ENCODE peak calls at places on chromosome 14, in seven cellular contexts. One of them, this sample, is unnamed.

GRCh38 chr14:102333795-102334415 is 14.4 kb downstream of the ZNF839 start:
- DNase-seq in brain microvascular endothelial cell: no peak
- DNase-seq in activated CD8-positive, alpha-beta T cell treated with anti-CD3 and anti-CD28 coated beads, Interleukin-2, amount 10 ng/mL, durations not matched to agents 7 days and 5 days: no peak
- DNase-seq in bronchial epithelial cell: no peak
- DNase-seq in endothelial cell: no peak
- DNase-seq in CD8-positive, alpha-beta memory T cell: no peak
- DNase-seq in left colon: no peak
- DNase-seq in this sample: no peak

GRCh38 chr14:53929871-53930685 is 26.5 kb downstream of the BMP4 start:
- DNase-seq in brain microvascular endothelial cell: no peak
- DNase-seq in activated CD8-positive, alpha-beta T cell treated with anti-CD3 and anti-CD28 coated beads, Interleukin-2, amount 10 ng/mL, durations not matched to agents 7 days and 5 days: peak; percentile 50
- DNase-seq in bronchial epithelial cell: peak; percentile 25
- DNase-seq in endothelial cell: peak; percentile 21
- DNase-seq in CD8-positive, alpha-beta memory T cell: no peak
- DNase-seq in left colon: peak; percentile 43
- DNase-seq in this sample: no peak

GRCh38 chr14:103123128-103123633 is at the start of gene TNFAIP2:
- DNase-seq in brain microvascular endothelial cell: no peak
- DNase-seq in activated CD8-positive, alpha-beta T cell treated with anti-CD3 and anti-CD28 coated beads, Interleukin-2, amount 10 ng/mL, durations not matched to agents 7 days and 5 days: no peak
- DNase-seq in bronchial epithelial cell: no peak
- DNase-seq in endothelial cell: peak; percentile 58
- DNase-seq in CD8-positive, alpha-beta memory T cell: no peak
- DNase-seq in left colon: no peak
- DNase-seq in this sample: no peak

GRCh38 chr14:64973026-64973442 is 898 bp upstream of the RAB15 start:
- DNase-seq in brain microvascular endothelial cell: no peak
- DNase-seq in activated CD8-positive, alpha-beta T cell treated with anti-CD3 and anti-CD28 coated beads, Interleukin-2, amount 10 ng/mL, durations not matched to agents 7 days and 5 days: no peak
- DNase-seq in bronchial epithelial cell: no peak
- DNase-seq in endothelial cell: no peak
- DNase-seq in CD8-positive, alpha-beta memory T cell: no peak
- DNase-seq in left colon: peak; percentile 24
- DNase-seq in this sample: no peak

GRCh38 chr14:37139710-37140109 is 32.7 kb downstream of the SLC25A21 start:
- DNase-seq in brain microvascular endothelial cell: no peak
- DNase-seq in activated CD8-positive, alpha-beta T cell treated with anti-CD3 and anti-CD28 coated beads, Interleukin-2, amount 10 ng/mL, durations not matched to agents 7 days and 5 days: no peak
- DNase-seq in bronchial epithelial cell: no peak
- DNase-seq in endothelial cell: no peak
- DNase-seq in CD8-positive, alpha-beta memory T cell: no peak
- DNase-seq in left colon: no peak
- DNase-seq in this sample: no peak

GRCh38 chr14:23055621-23056256 is 1.6 kb downstream of the CDH24 start:
- DNase-seq in brain microvascular endothelial cell: no peak
- DNase-seq in activated CD8-positive, alpha-beta T cell treated with anti-CD3 and anti-CD28 coated beads, Interleukin-2, amount 10 ng/mL, durations not matched to agents 7 days and 5 days: no peak
- DNase-seq in bronchial epithelial cell: no peak
- DNase-seq in endothelial cell: no peak
- DNase-seq in CD8-positive, alpha-beta memory T cell: peak; percentile 17
- DNase-seq in left colon: no peak
- DNase-seq in this sample: no peak

GRCh38 chr14:106224694-106224971 is 698.2 kb downstream of the TMEM121 start:
- DNase-seq in brain microvascular endothelial cell: no peak
- DNase-seq in activated CD8-positive, alpha-beta T cell treated with anti-CD3 and anti-CD28 coated beads, Interleukin-2, amount 10 ng/mL, durations not matched to agents 7 days and 5 days: no peak
- DNase-seq in bronchial epithelial cell: no peak
- DNase-seq in endothelial cell: no peak
- DNase-seq in CD8-positive, alpha-beta memory T cell: no peak
- DNase-seq in left colon: no peak
- DNase-seq in this sample: no peak

GRCh38 chr14:102421366-102422057 is 58.8 kb downstream of the TECPR2 start:
- DNase-seq in brain microvascular endothelial cell: no peak
- DNase-seq in activated CD8-positive, alpha-beta T cell treated with anti-CD3 and anti-CD28 coated beads, Interleukin-2, amount 10 ng/mL, durations not matched to agents 7 days and 5 days: no peak
- DNase-seq in bronchial epithelial cell: no peak
- DNase-seq in endothelial cell: no peak
- DNase-seq in CD8-positive, alpha-beta memory T cell: no peak
- DNase-seq in left colon: no peak
- DNase-seq in this sample: no peak

GRCh38 chr14:66495214-66496098 is 9.3 kb downstream of the CCDC196 start:
- DNase-seq in brain microvascular endothelial cell: peak; percentile 68
- DNase-seq in activated CD8-positive, alpha-beta T cell treated with anti-CD3 and anti-CD28 coated beads, Interleukin-2, amount 10 ng/mL, durations not matched to agents 7 days and 5 days: peak; percentile 57
- DNase-seq in bronchial epithelial cell: peak; percentile 77
- DNase-seq in endothelial cell: peak; percentile 15
- DNase-seq in CD8-positive, alpha-beta memory T cell: peak; percentile 36
- DNase-seq in left colon: peak; percentile 26
- DNase-seq in this sample: peak; percentile 32

GRCh38 chr14:85554106-85554505 is 24.2 kb downstream of the FLRT2 start:
- DNase-seq in brain microvascular endothelial cell: no peak
- DNase-seq in activated CD8-positive, alpha-beta T cell treated with anti-CD3 and anti-CD28 coated beads, Interleukin-2, amount 10 ng/mL, durations not matched to agents 7 days and 5 days: no peak
- DNase-seq in bronchial epithelial cell: no peak
- DNase-seq in endothelial cell: no peak
- DNase-seq in CD8-positive, alpha-beta memory T cell: no peak
- DNase-seq in left colon: no peak
- DNase-seq in this sample: no peak

GRCh38 chr14:101497910-101498860 is 63.1 kb upstream of the DIO3 start:
- DNase-seq in brain microvascular endothelial cell: no peak
- DNase-seq in activated CD8-positive, alpha-beta T cell treated with anti-CD3 and anti-CD28 coated beads, Interleukin-2, amount 10 ng/mL, durations not matched to agents 7 days and 5 days: no peak
- DNase-seq in bronchial epithelial cell: no peak
- DNase-seq in endothelial cell: no peak
- DNase-seq in CD8-positive, alpha-beta memory T cell: no peak
- DNase-seq in left colon: peak; percentile 0
- DNase-seq in this sample: no peak

GRCh38 chr14:53858344-53858682 is 98.3 kb downstream of the BMP4 start:
- DNase-seq in brain microvascular endothelial cell: no peak
- DNase-seq in activated CD8-positive, alpha-beta T cell treated with anti-CD3 and anti-CD28 coated beads, Interleukin-2, amount 10 ng/mL, durations not matched to agents 7 days and 5 days: no peak
- DNase-seq in bronchial epithelial cell: no peak
- DNase-seq in endothelial cell: no peak
- DNase-seq in CD8-positive, alpha-beta memory T cell: no peak
- DNase-seq in left colon: no peak
- DNase-seq in this sample: no peak

GRCh38 chr14:63205850-63206249 is 1.6 kb downstream of the RHOJ start:
- DNase-seq in brain microvascular endothelial cell: no peak
- DNase-seq in activated CD8-positive, alpha-beta T cell treated with anti-CD3 and anti-CD28 coated beads, Interleukin-2, amount 10 ng/mL, durations not matched to agents 7 days and 5 days: no peak
- DNase-seq in bronchial epithelial cell: no peak
- DNase-seq in endothelial cell: no peak
- DNase-seq in CD8-positive, alpha-beta memory T cell: no peak
- DNase-seq in left colon: no peak
- DNase-seq in this sample: no peak

GRCh38 chr14:61091657-61092273 is 110.7 kb downstream of the SLC38A6 start:
- DNase-seq in brain microvascular endothelial cell: no peak
- DNase-seq in activated CD8-positive, alpha-beta T cell treated with anti-CD3 and anti-CD28 coated beads, Interleukin-2, amount 10 ng/mL, durations not matched to agents 7 days and 5 days: no peak
- DNase-seq in bronchial epithelial cell: no peak
- DNase-seq in endothelial cell: no peak
- DNase-seq in CD8-positive, alpha-beta memory T cell: no peak
- DNase-seq in left colon: no peak
- DNase-seq in this sample: no peak

GRCh38 chr14:57574617-57575288 is 81.1 kb upstream of the CCDC198 start:
- DNase-seq in brain microvascular endothelial cell: no peak
- DNase-seq in activated CD8-positive, alpha-beta T cell treated with anti-CD3 and anti-CD28 coated beads, Interleukin-2, amount 10 ng/mL, durations not matched to agents 7 days and 5 days: no peak
- DNase-seq in bronchial epithelial cell: no peak
- DNase-seq in endothelial cell: no peak
- DNase-seq in CD8-positive, alpha-beta memory T cell: no peak
- DNase-seq in left colon: no peak
- DNase-seq in this sample: no peak

GRCh38 chr14:64265222-64265621 is 28.9 kb downstream of the ESR2 start:
- DNase-seq in brain microvascular endothelial cell: no peak
- DNase-seq in activated CD8-positive, alpha-beta T cell treated with anti-CD3 and anti-CD28 coated beads, Interleukin-2, amount 10 ng/mL, durations not matched to agents 7 days and 5 days: no peak
- DNase-seq in bronchial epithelial cell: no peak
- DNase-seq in endothelial cell: no peak
- DNase-seq in CD8-positive, alpha-beta memory T cell: no peak
- DNase-seq in left colon: no peak
- DNase-seq in this sample: no peak

GRCh38 chr14:103341250-103342129 is 7.5 kb downstream of the EIF5 start:
- DNase-seq in brain microvascular endothelial cell: no peak
- DNase-seq in activated CD8-positive, alpha-beta T cell treated with anti-CD3 and anti-CD28 coated beads, Interleukin-2, amount 10 ng/mL, durations not matched to agents 7 days and 5 days: no peak
- DNase-seq in bronchial epithelial cell: no peak
- DNase-seq in endothelial cell: no peak
- DNase-seq in CD8-positive, alpha-beta memory T cell: no peak
- DNase-seq in left colon: no peak
- DNase-seq in this sample: no peak

GRCh38 chr14:77212933-77213656 is 31.5 kb downstream of the TMEM63C start:
- DNase-seq in brain microvascular endothelial cell: peak; percentile 3
- DNase-seq in activated CD8-positive, alpha-beta T cell treated with anti-CD3 and anti-CD28 coated beads, Interleukin-2, amount 10 ng/mL, durations not matched to agents 7 days and 5 days: peak; percentile 56
- DNase-seq in bronchial epithelial cell: peak; percentile 64
- DNase-seq in endothelial cell: peak; percentile 73
- DNase-seq in CD8-positive, alpha-beta memory T cell: no peak
- DNase-seq in left colon: peak; percentile 56
- DNase-seq in this sample: peak; percentile 30

GRCh38 chr14:40119321-40119720 is 687.1 kb upstream of the FBXO33 start:
- DNase-seq in brain microvascular endothelial cell: no peak
- DNase-seq in activated CD8-positive, alpha-beta T cell treated with anti-CD3 and anti-CD28 coated beads, Interleukin-2, amount 10 ng/mL, durations not matched to agents 7 days and 5 days: no peak
- DNase-seq in bronchial epithelial cell: no peak
- DNase-seq in endothelial cell: no peak
- DNase-seq in CD8-positive, alpha-beta memory T cell: no peak
- DNase-seq in left colon: no peak
- DNase-seq in this sample: no peak

GRCh38 chr14:55754871-55755270 is 174.9 kb downstream of the KTN1 start:
- DNase-seq in brain microvascular endothelial cell: no peak
- DNase-seq in activated CD8-positive, alpha-beta T cell treated with anti-CD3 and anti-CD28 coated beads, Interleukin-2, amount 10 ng/mL, durations not matched to agents 7 days and 5 days: no peak
- DNase-seq in bronchial epithelial cell: no peak
- DNase-seq in endothelial cell: no peak
- DNase-seq in CD8-positive, alpha-beta memory T cell: no peak
- DNase-seq in left colon: no peak
- DNase-seq in this sample: no peak

GRCh38 chr14:22220427-22220826 is 368.6 kb downstream of the DAD1 start:
- DNase-seq in brain microvascular endothelial cell: no peak
- DNase-seq in activated CD8-positive, alpha-beta T cell treated with anti-CD3 and anti-CD28 coated beads, Interleukin-2, amount 10 ng/mL, durations not matched to agents 7 days and 5 days: no peak
- DNase-seq in bronchial epithelial cell: peak; percentile 49
- DNase-seq in endothelial cell: no peak
- DNase-seq in CD8-positive, alpha-beta memory T cell: no peak
- DNase-seq in left colon: no peak
- DNase-seq in this sample: no peak

GRCh38 chr14:23056956-23057756 is at the start of gene CDH24:
- DNase-seq in brain microvascular endothelial cell: no peak
- DNase-seq in activated CD8-positive, alpha-beta T cell treated with anti-CD3 and anti-CD28 coated beads, Interleukin-2, amount 10 ng/mL, durations not matched to agents 7 days and 5 days: peak; percentile 81
- DNase-seq in bronchial epithelial cell: peak; percentile 36
- DNase-seq in endothelial cell: peak; percentile 71
- DNase-seq in CD8-positive, alpha-beta memory T cell: peak; percentile 51
- DNase-seq in left colon: peak; percentile 85
- DNase-seq in this sample: peak; percentile 78

GRCh38 chr14:69879175-69880047 is at the start of gene SMOC1:
- DNase-seq in brain microvascular endothelial cell: peak; percentile 46
- DNase-seq in activated CD8-positive, alpha-beta T cell treated with anti-CD3 and anti-CD28 coated beads, Interleukin-2, amount 10 ng/mL, durations not matched to agents 7 days and 5 days: no peak
- DNase-seq in bronchial epithelial cell: peak; percentile 55
- DNase-seq in endothelial cell: peak; percentile 75
- DNase-seq in CD8-positive, alpha-beta memory T cell: no peak
- DNase-seq in left colon: peak; percentile 29
- DNase-seq in this sample: peak; percentile 81

GRCh38 chr14:33930464-33930863 is 20.4 kb downstream of the EGLN3 start:
- DNase-seq in brain microvascular endothelial cell: no peak
- DNase-seq in activated CD8-positive, alpha-beta T cell treated with anti-CD3 and anti-CD28 coated beads, Interleukin-2, amount 10 ng/mL, durations not matched to agents 7 days and 5 days: no peak
- DNase-seq in bronchial epithelial cell: no peak
- DNase-seq in endothelial cell: no peak
- DNase-seq in CD8-positive, alpha-beta memory T cell: no peak
- DNase-seq in left colon: no peak
- DNase-seq in this sample: no peak

GRCh38 chr14:21099596-21099985 is 1.1 kb upstream of the ZNF219 start:
- DNase-seq in brain microvascular endothelial cell: no peak
- DNase-seq in activated CD8-positive, alpha-beta T cell treated with anti-CD3 and anti-CD28 coated beads, Interleukin-2, amount 10 ng/mL, durations not matched to agents 7 days and 5 days: no peak
- DNase-seq in bronchial epithelial cell: no peak
- DNase-seq in endothelial cell: no peak
- DNase-seq in CD8-positive, alpha-beta memory T cell: no peak
- DNase-seq in left colon: no peak
- DNase-seq in this sample: no peak

GRCh38 chr14:51845811-51846210 is 14.6 kb upstream of the GNG2 start:
- DNase-seq in brain microvascular endothelial cell: no peak
- DNase-seq in activated CD8-positive, alpha-beta T cell treated with anti-CD3 and anti-CD28 coated beads, Interleukin-2, amount 10 ng/mL, durations not matched to agents 7 days and 5 days: no peak
- DNase-seq in bronchial epithelial cell: no peak
- DNase-seq in endothelial cell: no peak
- DNase-seq in CD8-positive, alpha-beta memory T cell: no peak
- DNase-seq in left colon: no peak
- DNase-seq in this sample: no peak

GRCh38 chr14:85584481-85584880 is 54.5 kb downstream of the FLRT2 start:
- DNase-seq in brain microvascular endothelial cell: no peak
- DNase-seq in activated CD8-positive, alpha-beta T cell treated with anti-CD3 and anti-CD28 coated beads, Interleukin-2, amount 10 ng/mL, durations not matched to agents 7 days and 5 days: no peak
- DNase-seq in bronchial epithelial cell: no peak
- DNase-seq in endothelial cell: no peak
- DNase-seq in CD8-positive, alpha-beta memory T cell: no peak
- DNase-seq in left colon: no peak
- DNase-seq in this sample: no peak